ENCODE peak calls at places on chromosomes 13 and 19, in ten cellular contexts. P is pancreas; O is activated naive CD4-positive, alpha-beta T cell treated with anti-CD3 and anti-CD28 coated beads, Interleukin-2, amount 10 ng/mL, durations not matched to agents 7 days and 5 days; J is ovary; W is stimulated activated CD8-positive, alpha-beta memory T cell treated with anti-CD3 and anti-CD28 coated beads, Interleukin-7, amount 100 ng/mL, for 24 hours; S is hypothalamus; I is type B pancreatic cell; K is effector memory CD4-positive, alpha-beta T cell; V is aorta; U is naive thymus-derived CD8-positive, alpha-beta T cell. N is an unnamed sample.

GRCh38 chr13:111011899-111012298 is 97.0 kb upstream of the ANKRD10 start:
- DNase-seq in W (no peak), I (no peak), P (no peak), S (no peak), V (no peak), O (peak), K (no peak), U (no peak), J (no peak), N (no peak)

GRCh38 chr13:45464141-45464686 is 525 bp upstream of the COG3 start:
- DNase-seq in V (no peak), K (no peak), W (no peak), S (no peak), O (peak), J (no peak), U (no peak), P (no peak), I (no peak), N (no peak)

GRCh38 chr19:48368942-48369341 is 4.8 kb downstream of the SYNGR4 start:
- DNase-seq in U (no peak), O (no peak), I (no peak), W (no peak), J (no peak), K (no peak), S (no peak), P (no peak), V (no peak), N (no peak)

GRCh38 chr19:17829855-17830566 is 8.7 kb upstream of the INSL3 start:
- DNase-seq in K (no peak), U (no peak), I (no peak), O (no peak), W (no peak), V (no peak), S (no peak), J (peak), P (peak), N (no peak)

GRCh38 chr19:16327911-16328823 is 3.5 kb downstream of the KLF2 start:
- DNase-seq in U (peak), K (peak), W (no peak), I (no peak), O (peak), S (no peak), J (peak), V (peak), P (no peak), N (peak)

GRCh38 chr19:35557539-35558399 is 5.7 kb downstream of the ATP4A start:
- DNase-seq in K (peak), J (peak), S (no peak), V (peak), U (peak), W (peak), O (peak), P (peak), I (peak), N (peak)

GRCh38 chr13:25046985-25047660 is 48.8 kb upstream of the PABPC3 start:
- DNase-seq in P (no peak), U (no peak), I (no peak), W (no peak), K (no peak), S (no peak), V (no peak), O (no peak), J (no peak), N (no peak)

GRCh38 chr13:73835138-73835721 is 299.0 kb downstream of the KLF12 start:
- DNase-seq in K (no peak), P (no peak), W (no peak), V (no peak), J (no peak), I (no peak), S (no peak), O (no peak), U (no peak), N (no peak)

GRCh38 chr13:84925443-84925842 is 873.8 kb downstream of the SLITRK6 start:
- DNase-seq in S (no peak), U (no peak), K (no peak), J (no peak), V (no peak), W (no peak), P (no peak), I (no peak), O (no peak), N (no peak)

GRCh38 chr13:104011505-104012270 is 945.5 kb upstream of the SLC10A2 start:
- DNase-seq in P (no peak), O (no peak), V (no peak), U (no peak), W (no peak), K (no peak), I (no peak), J (no peak), S (no peak), N (no peak)

GRCh38 chr13:46051958-46052313 is 610 bp downstream of the ZC3H13 start:
- DNase-seq in S (no peak), K (no peak), O (no peak), W (no peak), J (no peak), V (no peak), I (no peak), P (no peak), U (no peak), N (no peak)

GRCh38 chr13:47190696-47191095 is 293.8 kb upstream of the HTR2A start:
- DNase-seq in J (no peak), O (no peak), S (no peak), U (no peak), K (no peak), I (no peak), V (no peak), P (no peak), W (no peak), N (no peak)

GRCh38 chr13:33032037-33032625 is 15.9 kb downstream of the KL start:
- DNase-seq in I (no peak), K (no peak), P (no peak), W (no peak), S (no peak), J (no peak), U (no peak), O (no peak), V (no peak), N (no peak)

GRCh38 chr19:3573162-3573857 is 566 bp downstream of the HMG20B start:
- DNase-seq in W (no peak), S (no peak), J (peak), P (peak), I (no peak), K (no peak), V (peak), O (no peak), U (peak), N (no peak)

GRCh38 chr13:114058051-114058867 is 74.2 kb downstream of the RASA3 start:
- DNase-seq in U (no peak), P (no peak), S (no peak), O (no peak), J (no peak), V (peak), I (no peak), W (no peak), K (no peak), N (no peak)

GRCh38 chr19:49997709-49998108 is 27.5 kb downstream of the VRK3 start:
- DNase-seq in U (no peak), O (peak), P (no peak), J (no peak), I (no peak), W (no peak), K (no peak), S (no peak), V (no peak), N (no peak)

GRCh38 chr19:7722231-7722651 is 9.7 kb downstream of the CLEC4G start:
- DNase-seq in I (no peak), U (no peak), O (no peak), W (no peak), K (no peak), V (no peak), S (no peak), P (no peak), J (no peak), N (no peak)

GRCh38 chr19:52786078-52786463 is 520 bp downstream of the ZNF600 start:
- DNase-seq in P (peak), O (peak), S (no peak), U (no peak), V (no peak), J (peak), W (no peak), K (no peak), I (no peak), N (no peak)